ENCODE peak calls at places on chromosomes 3 and 15, in six cellular contexts. P is vagina; A is activated naive CD4-positive, alpha-beta T cell treated with anti-CD3 and anti-CD28 coated beads, Interleukin-2, amount 10 ng/mL, durations not matched to agents 7 days and 5 days; R is hepatocyte; I is ecto neural progenitor cell; T is left cardiac atrium. V is an unnamed sample.

GRCh38 chr3:15858547-15859506 is 61.0 kb upstream of the ANKRD28 start:
- DNase-seq in P (no peak), A (peak), R (peak), I (no peak), T (peak), V (peak)

GRCh38 chr15:62165029-62165792 is at the start of gene C2CD4B:
- DNase-seq in P (no peak), A (peak), R (peak), I (peak), T (peak), V (peak)

GRCh38 chr3:62686486-62686885 is 188.7 kb downstream of the CADPS start:
- DNase-seq in P (no peak), A (no peak), R (no peak), I (no peak), T (no peak), V (peak)

GRCh38 chr3:182713743-182714517 is 79.4 kb upstream of the ATP11B start:
- DNase-seq in P (no peak), A (no peak), R (peak), I (no peak), T (no peak), V (peak)

GRCh38 chr15:58268746-58269145 is 130.6 kb downstream of the AQP9 start:
- DNase-seq in P (no peak), A (no peak), R (no peak), I (no peak), T (no peak), V (peak)

GRCh38 chr3:18575573-18575972 is 150.4 kb upstream of the SATB1 start:
- DNase-seq in P (no peak), A (no peak), R (no peak), I (no peak), T (no peak), V (no peak)

GRCh38 chr15:59376735-59377134 is 4.1 kb upstream of the MYO1E start:
- DNase-seq in P (no peak), A (no peak), R (no peak), I (no peak), T (no peak), V (no peak)

GRCh38 chr15:47196057-47196456 is 521.2 kb upstream of the SEMA6D start:
- DNase-seq in P (no peak), A (peak), R (peak), I (peak), T (peak), V (peak)

GRCh38 chr15:66290518-66290917 is 2.9 kb upstream of the DIS3L start:
- DNase-seq in P (no peak), A (peak), R (no peak), I (no peak), T (no peak), V (no peak)

GRCh38 chr3:141255864-141256263 is 24.2 kb downstream of the PXYLP1 start:
- DNase-seq in P (no peak), A (peak), R (no peak), I (no peak), T (no peak), V (peak)

GRCh38 chr3:1406250-1406649 is 313.4 kb downstream of the CNTN6 start:
- DNase-seq in P (no peak), A (no peak), R (no peak), I (no peak), T (no peak), V (no peak)

GRCh38 chr15:63306480-63307073 is 29.2 kb downstream of the APH1B start:
- DNase-seq in P (no peak), A (no peak), R (no peak), I (no peak), T (no peak), V (no peak)

GRCh38 chr15:93066834-93067648 is 22.0 kb downstream of the RGMA start:
- DNase-seq in P (no peak), A (peak), R (no peak), I (no peak), T (no peak), V (peak)

GRCh38 chr3:40695848-40696247 is 171.1 kb downstream of the ZNF621 start:
- DNase-seq in P (no peak), A (no peak), R (no peak), I (no peak), T (no peak), V (no peak)

GRCh38 chr3:169744332-169745054 is 20.4 kb downstream of the TERC start:
- DNase-seq in P (no peak), A (no peak), R (no peak), I (no peak), T (no peak), V (peak)

GRCh38 chr15:66110788-66111187 is 142.8 kb downstream of the MEGF11 start:
- DNase-seq in P (no peak), A (no peak), R (no peak), I (no peak), T (no peak), V (no peak)

GRCh38 chr3:27521179-27521871 is 37.1 kb upstream of the SLC4A7 start:
- DNase-seq in P (no peak), A (no peak), R (peak), I (no peak), T (peak), V (peak)

GRCh38 chr3:189392969-189393368 is 221.2 kb downstream of the TPRG1 start:
- DNase-seq in P (no peak), A (no peak), R (peak), I (no peak), T (no peak), V (peak)

GRCh38 chr3:157999246-157999645 is 107.0 kb downstream of the SHOX2 start:
- DNase-seq in P (no peak), A (no peak), R (no peak), I (no peak), T (no peak), V (no peak)

GRCh38 chr15:68353418-68354145 is 76.0 kb downstream of the FEM1B start:
- DNase-seq in P (no peak), A (no peak), R (no peak), I (no peak), T (no peak), V (no peak)

GRCh38 chr15:36877294-36877693 is 223.1 kb downstream of the MEIS2 start:
- DNase-seq in P (no peak), A (no peak), R (no peak), I (no peak), T (no peak), V (no peak)

GRCh38 chr3:12588674-12589054 is 31.8 kb downstream of the MKRN2 start:
- DNase-seq in P (no peak), A (no peak), R (no peak), I (no peak), T (no peak), V (no peak)

GRCh38 chr15:69143756-69144436 is 16.5 kb upstream of the GLCE start:
- DNase-seq in P (no peak), A (no peak), R (peak), I (no peak), T (no peak), V (no peak)

GRCh38 chr3:11096266-11097135 is 57.8 kb upstream of the HRH1 start:
- DNase-seq in P (no peak), A (peak), R (peak), I (peak), T (peak), V (peak)

GRCh38 chr3:56881035-56881575 is 79.4 kb upstream of the ARHGEF3 start:
- DNase-seq in P (no peak), A (no peak), R (no peak), I (no peak), T (no peak), V (no peak)

GRCh38 chr3:194450341-194450740 is 36.5 kb downstream of the ATP13A3 start:
- DNase-seq in P (no peak), A (no peak), R (no peak), I (no peak), T (no peak), V (no peak)

GRCh38 chr3:160485931-160486330 is 36.3 kb upstream of the TRIM59 start:
- DNase-seq in P (no peak), A (no peak), R (no peak), I (no peak), T (no peak), V (no peak)

GRCh38 chr3:136237103-136237502 is 13.0 kb upstream of the PCCB start:
- DNase-seq in P (no peak), A (no peak), R (no peak), I (no peak), T (no peak), V (no peak)

V was measured in trophoblast cell.